ENCODE peak calls at places on chromosomes 12 and 14, in nine cellular contexts. U is GM12878, E is uterus, X is adrenal gland, Q is transverse colon, H is stomach, F is heart left ventricle, Z is HCT116, C is testis. T is an unnamed sample.

GRCh38 chr12:22543246-22544037 is 900 bp downstream of the C2CD5 start:
- DNase-seq in C (peak), Q (peak), Z (no peak), E (peak), F (peak), X (peak), U (peak), H (peak), T (no peak)

GRCh38 chr12:52925717-52926595 is 21.1 kb upstream of the KRT8 start:
- DNase-seq in Z (no peak), X (no peak), Q (peak), F (no peak), U (no peak), C (no peak), E (no peak), H (peak), T (no peak)

GRCh38 chr12:93766802-93767523 is 89.8 kb downstream of the CRADD start:
- DNase-seq in Z (no peak), F (peak), C (peak), U (no peak), X (peak), H (no peak), Q (peak), E (peak), T (no peak)

GRCh38 chr12:902581-902980 is 46.9 kb downstream of the RAD52 start:
- DNase-seq in H (no peak), F (no peak), X (no peak), E (no peak), U (no peak), Z (no peak), C (no peak), Q (no peak), T (no peak)

GRCh38 chr12:42587564-42588307 is 1.8 kb downstream of the PRICKLE1 start:
- DNase-seq in E (no peak), C (no peak), Q (no peak), X (no peak), H (no peak), U (no peak), Z (no peak), F (no peak), T (no peak)

GRCh38 chr14:67547224-67547780 is 14.2 kb downstream of the PLEKHH1 start:
- DNase-seq in H (no peak), Q (no peak), F (no peak), U (no peak), X (no peak), C (no peak), E (no peak), Z (no peak), T (no peak)

GRCh38 chr12:110228756-110229155 is 52.3 kb upstream of the ATP2A2 start:
- DNase-seq in X (no peak), Q (no peak), H (no peak), Z (no peak), E (no peak), C (no peak), F (no peak), U (no peak), T (no peak)

GRCh38 chr14:54881761-54882401 is 20.7 kb downstream of the GCH1 start:
- DNase-seq in F (no peak), X (no peak), H (no peak), E (no peak), C (no peak), Z (no peak), U (no peak), Q (no peak), T (no peak)

GRCh38 chr12:752673-753400 is 458 bp downstream of the WNK1 start:
- DNase-seq in H (peak), Z (no peak), F (peak), X (peak), C (peak), Q (peak), E (no peak), U (no peak), T (no peak)

GRCh38 chr14:83975435-83976222 is 1554.3 kb upstream of the FLRT2 start:
- DNase-seq in X (peak), Q (no peak), U (no peak), Z (no peak), C (no peak), E (no peak), F (peak), H (no peak), T (no peak)

GRCh38 chr12:98725481-98726247 is 80.6 kb downstream of the APAF1 start:
- DNase-seq in C (peak), Q (no peak), F (no peak), U (no peak), H (no peak), E (peak), Z (peak), X (peak), T (peak)

GRCh38 chr12:105933671-105934665 is 204.8 kb downstream of the NUAK1 start:
- DNase-seq in C (no peak), H (no peak), E (peak), U (no peak), X (peak), F (no peak), Z (no peak), Q (peak), T (peak)

GRCh38 chr14:72519543-72519942 is 374.4 kb downstream of the DPF3 start:
- DNase-seq in F (no peak), Q (no peak), U (no peak), H (no peak), E (no peak), Z (no peak), C (no peak), X (no peak), T (no peak)

GRCh38 chr14:64721391-64721791 is 17.2 kb downstream of the PLEKHG3 start:
- DNase-seq in H (peak), U (no peak), Z (no peak), C (peak), F (peak), X (no peak), E (no peak), Q (peak), T (peak)

GRCh38 chr12:117476341-117476740 is 114.9 kb upstream of the NOS1 start:
- DNase-seq in E (no peak), U (no peak), Q (no peak), C (no peak), F (no peak), H (no peak), Z (no peak), X (no peak), T (no peak)

GRCh38 chr12:58176296-58176869 is 235.0 kb downstream of the ATP23 start:
- DNase-seq in U (no peak), X (peak), E (no peak), H (peak), Q (peak), F (peak), C (peak), Z (peak), T (peak)

GRCh38 chr14:64095620-64096019 is 198.6 kb downstream of the ESR2 start:
- DNase-seq in C (no peak), X (no peak), F (no peak), Z (no peak), U (no peak), H (no peak), E (no peak), Q (no peak), T (no peak)

GRCh38 chr14:78933948-78934524 is 763.9 kb downstream of the NRXN3 start:
- DNase-seq in F (no peak), H (no peak), U (no peak), C (no peak), X (no peak), Z (no peak), Q (no peak), E (no peak), T (no peak)

GRCh38 chr14:52235434-52235833 is 32.1 kb upstream of the PTGDR start:
- DNase-seq in F (no peak), H (no peak), U (no peak), X (no peak), Q (no peak), E (no peak), C (no peak), Z (no peak), T (no peak)

GRCh38 chr14:52233693-52234092 is 33.8 kb upstream of the PTGDR start:
- DNase-seq in U (no peak), X (no peak), F (no peak), C (no peak), Z (no peak), E (no peak), H (no peak), Q (peak), T (no peak)

GRCh38 chr14:52240623-52241022 is 26.9 kb upstream of the PTGDR start:
- DNase-seq in U (no peak), C (no peak), X (no peak), H (no peak), E (no peak), F (no peak), Q (no peak), Z (no peak), T (no peak)

GRCh38 chr14:52238682-52239081 is 28.8 kb upstream of the PTGDR start:
- DNase-seq in Z (no peak), U (no peak), Q (no peak), X (no peak), E (no peak), C (no peak), F (no peak), H (no peak), T (no peak)

DNA sequence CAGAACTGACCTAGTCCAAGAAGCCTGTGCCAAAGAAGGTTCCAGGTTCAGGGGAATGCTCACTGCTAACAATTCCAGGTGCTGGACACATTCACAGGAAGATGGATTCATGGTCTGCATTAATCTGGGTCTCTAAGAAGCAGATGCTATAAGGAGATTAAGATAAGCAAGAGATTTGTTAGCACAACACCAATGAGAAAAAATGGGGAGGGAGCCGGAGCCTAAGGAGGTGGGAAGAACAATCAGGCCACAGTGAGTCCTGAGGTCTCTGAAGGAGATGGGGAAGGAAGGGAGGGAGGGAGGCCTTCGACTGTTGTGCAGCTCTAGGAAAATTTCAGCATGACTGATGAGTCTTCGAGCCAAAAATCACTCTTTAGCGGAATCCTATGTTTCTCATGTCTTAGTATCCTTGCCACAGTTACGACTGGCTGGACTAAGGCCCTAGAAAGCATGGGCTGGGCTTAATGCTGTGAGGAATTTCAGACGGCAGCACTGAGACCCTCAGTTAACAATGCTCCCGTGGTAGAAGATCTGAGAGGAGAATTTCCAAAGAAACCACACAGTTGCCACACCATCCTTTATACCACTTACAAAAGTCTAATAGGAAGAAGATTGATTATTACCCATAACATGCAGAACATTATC is 31.5 kb upstream of the PTGDR start:
- DNase-seq in C (no peak), H (no peak), X (no peak), U (no peak), E (no peak), F (no peak), Q (no peak), Z (no peak), T (no peak)
- TF ChIP-seq POLR2A in C (no peak), H (no peak), X (no peak), U (no peak), E (no peak), F (no peak), Q (no peak), Z (no peak), T (no peak)

DNA sequence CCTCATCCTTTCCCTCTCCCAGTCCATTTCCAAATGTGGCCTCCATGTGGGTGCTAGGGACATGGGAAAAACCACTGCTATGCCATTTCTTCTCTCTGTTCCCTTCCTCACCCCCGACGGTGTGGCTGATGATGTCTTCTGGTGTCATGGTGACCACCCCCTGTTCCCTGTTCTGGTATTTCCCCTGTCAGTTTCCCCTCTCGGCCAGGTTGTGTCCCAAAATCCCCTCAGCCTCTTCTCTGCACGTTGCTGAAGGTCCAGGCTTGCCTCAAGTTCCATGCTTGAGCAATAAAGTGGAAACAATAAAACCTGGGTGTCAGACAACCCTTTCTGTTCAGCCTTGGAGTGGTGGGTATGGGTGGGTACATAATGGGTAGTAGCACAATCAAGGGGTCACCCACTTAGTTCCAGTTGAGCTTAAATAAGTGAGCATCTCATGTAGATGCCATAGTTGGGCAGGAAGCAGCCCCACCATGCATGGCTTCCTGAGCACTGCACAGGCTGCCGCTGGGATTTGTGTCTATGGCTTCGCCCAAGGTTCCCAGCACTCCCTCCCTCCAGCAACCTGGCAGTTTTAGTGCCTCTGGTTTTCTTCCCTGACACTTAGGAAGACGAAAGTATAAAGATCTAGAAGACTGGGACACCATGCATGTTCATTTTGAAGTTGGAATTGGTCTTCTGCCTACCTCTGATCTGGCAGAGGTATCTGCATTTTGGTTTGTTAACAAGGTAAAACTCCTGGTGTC is 8.7 kb upstream of the ITFG2 start:
- DNase-seq in U (peak), Z (no peak), E (no peak), H (no peak), C (no peak), X (no peak), Q (no peak), F (no peak), T (no peak)
- TF ChIP-seq POLR2A in U (no peak), Z (no peak), E (no peak), H (no peak), C (no peak), X (no peak), Q (no peak), F (no peak), T (no peak)

GRCh38 chr14:69611264-69612013 is at the start of gene SUSD6:
- DNase-seq in H (peak), E (peak), C (peak), X (peak), Z (peak), Q (peak), U (no peak), F (peak), T (peak)
- TF ChIP-seq POLR2A in H (no peak), E (peak), C (no peak), X (peak), Z (no peak), Q (peak), U (peak), F (peak), T (peak)

DNA sequence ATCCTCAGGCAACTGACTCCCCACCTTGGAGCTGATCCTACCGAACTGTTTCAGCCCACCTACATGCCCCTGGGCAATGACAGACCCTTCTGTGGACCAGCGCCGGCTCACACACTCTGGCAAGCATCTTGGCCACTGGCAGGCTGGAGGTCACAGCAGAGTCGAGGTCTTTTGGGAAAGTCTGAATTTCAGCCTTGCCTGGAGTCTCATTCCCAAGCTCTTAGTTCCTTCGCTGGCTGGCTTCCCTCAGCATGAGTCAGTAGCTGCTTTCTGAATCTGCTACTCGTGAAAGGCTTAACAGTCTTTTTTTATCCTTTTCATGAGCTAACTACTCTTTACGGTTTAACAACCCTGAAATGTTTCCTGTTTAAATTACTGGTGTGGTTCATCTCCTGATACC is 44.5 kb downstream of the ASCL4 start:
- DNase-seq in E (no peak), H (no peak), Z (no peak), U (no peak), C (no peak), X (no peak), F (no peak), Q (no peak), T (peak)
- TF ChIP-seq POLR2A in E (no peak), H (no peak), Z (no peak), U (no peak), C (no peak), X (no peak), F (no peak), Q (no peak), T (no peak)

GRCh38 chr12:116000252-116000651 is 277.2 kb downstream of the MED13L start:
- DNase-seq in H (no peak), Z (no peak), X (no peak), E (no peak), Q (no peak), C (no peak), F (no peak), U (no peak), T (no peak)

GRCh38 chr12:115998119-115998633 is 279.3 kb downstream of the MED13L start:
- DNase-seq in E (no peak), F (no peak), H (no peak), U (no peak), Q (peak), C (no peak), X (no peak), Z (peak), T (peak)

GRCh38 chr12:115998789-115999478 is 278.6 kb downstream of the MED13L start:
- DNase-seq in U (no peak), F (no peak), C (no peak), H (no peak), X (no peak), Z (no peak), Q (no peak), E (no peak), T (no peak)

GRCh38 chr12:116002890-116003536 is 274.5 kb downstream of the MED13L start:
- DNase-seq in Q (no peak), F (no peak), X (no peak), Z (no peak), U (no peak), C (no peak), E (no peak), H (no peak), T (no peak)

DNA sequence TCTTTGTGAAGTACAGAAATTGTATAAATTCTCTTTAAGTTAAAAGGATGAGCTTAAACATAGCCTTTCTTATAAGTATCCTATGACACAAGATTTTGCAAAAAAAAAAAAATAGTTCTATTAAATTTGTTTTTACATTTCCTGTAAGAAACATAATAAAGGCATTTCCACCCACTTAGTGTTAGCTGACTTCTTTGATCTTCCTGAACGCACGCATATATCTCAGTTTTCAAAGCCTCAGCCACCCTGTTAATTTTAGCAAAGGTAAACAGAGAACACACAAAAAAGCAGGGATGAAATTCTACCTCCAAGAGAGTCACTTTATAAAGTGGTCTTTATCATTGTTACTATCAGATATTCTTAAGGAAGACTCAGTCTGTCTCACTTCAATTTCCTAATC is 277.9 kb downstream of the MED13L start:
- DNase-seq in Q (no peak), U (no peak), X (no peak), Z (no peak), F (no peak), C (no peak), E (no peak), H (no peak), T (no peak)
- TF ChIP-seq POLR2A in Q (no peak), U (no peak), X (no peak), Z (no peak), F (no peak), C (no peak), E (no peak), H (no peak), T (no peak)

DNA sequence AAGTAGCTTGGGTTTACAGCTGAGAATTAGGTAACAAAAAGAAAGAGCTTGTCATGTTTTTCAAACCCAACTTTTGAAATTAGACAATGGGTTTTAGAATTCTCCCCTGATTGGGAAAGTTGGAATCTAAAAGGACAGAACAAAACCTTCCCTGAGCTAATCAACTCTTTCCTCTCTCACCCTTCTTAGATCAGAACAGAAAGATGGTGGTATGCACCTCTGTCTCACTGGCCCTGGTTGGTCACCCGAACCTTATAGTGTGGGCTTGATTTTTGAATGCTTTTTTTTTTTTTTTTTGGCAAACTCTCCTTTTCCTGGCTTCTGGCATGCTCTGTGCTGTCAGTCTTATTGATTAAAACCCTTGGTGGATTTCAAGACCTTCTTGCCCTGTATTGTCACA is 251.2 kb upstream of the RMST start:
- DNase-seq in Q (no peak), E (no peak), X (no peak), H (no peak), C (no peak), Z (no peak), U (no peak), F (no peak), T (no peak)
- TF ChIP-seq POLR2A in Q (no peak), E (no peak), X (no peak), H (no peak), C (no peak), Z (no peak), U (no peak), F (no peak), T (no peak)

DNA sequence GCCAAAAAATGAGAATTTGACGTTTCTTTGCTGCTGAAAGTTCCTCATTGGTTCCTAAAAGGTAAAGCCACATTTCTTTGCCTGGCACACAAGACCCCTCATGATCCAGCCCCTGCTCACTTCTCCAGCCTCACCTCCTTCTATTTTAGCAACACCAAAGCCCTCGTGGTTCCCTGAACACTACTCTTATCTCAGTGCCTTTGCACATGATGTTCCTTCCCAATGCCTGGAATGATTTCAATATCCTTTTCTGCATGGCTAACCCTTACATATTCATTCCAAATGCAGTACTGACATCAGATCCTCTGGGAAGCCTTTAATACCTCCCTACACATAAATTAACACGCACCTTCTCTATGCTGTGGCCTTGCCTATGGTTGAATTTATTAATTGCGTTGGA is 39.9 kb downstream of the GLT8D2 start:
- DNase-seq in E (no peak), Q (no peak), F (no peak), C (no peak), H (no peak), X (no peak), U (no peak), Z (no peak), T (no peak)
- TF ChIP-seq POLR2A in E (no peak), Q (no peak), F (no peak), C (no peak), H (no peak), X (no peak), U (no peak), Z (no peak), T (no peak)

T was measured in H54.